ENCODE peak calls at places on chromosomes 11 and 22, in six cellular contexts. One of them, this sample, is unnamed.

GRCh38 chr11:65887723-65888162 is 528 bp downstream of the FIBP start:
- DNase-seq in stimulated activated CD4-positive, alpha-beta T cell treated with anti-CD3 and anti-CD28 coated beads, Interleukin-1b, Interleukin-23, amount 100 ng/mL, for 24 hours: no peak
- DNase-seq in left ventricle myocardium inferior: no peak
- DNase-seq in NCI-H1092: no peak
- DNase-seq in cardiac muscle cell: no peak
- DNase-seq in HFF-Myc: no peak
- DNase-seq in this sample: no peak

GRCh38 chr11:11313426-11313825 is 39.6 kb downstream of the CSNK2A3 start:
- DNase-seq in HFF-Myc: peak
- DNase-seq in NCI-H1092: no peak
- DNase-seq in stimulated activated CD4-positive, alpha-beta T cell treated with anti-CD3 and anti-CD28 coated beads, Interleukin-1b, Interleukin-23, amount 100 ng/mL, for 24 hours: no peak
- DNase-seq in left ventricle myocardium inferior: no peak
- DNase-seq in cardiac muscle cell: no peak
- DNase-seq in this sample: no peak

GRCh38 chr11:78192911-78193341 is 4.2 kb downstream of the USP35 start:
- DNase-seq in cardiac muscle cell: no peak
- DNase-seq in HFF-Myc: no peak
- DNase-seq in stimulated activated CD4-positive, alpha-beta T cell treated with anti-CD3 and anti-CD28 coated beads, Interleukin-1b, Interleukin-23, amount 100 ng/mL, for 24 hours: no peak
- DNase-seq in NCI-H1092: no peak
- DNase-seq in left ventricle myocardium inferior: no peak
- DNase-seq in this sample: no peak

GRCh38 chr11:122146475-122146874 is 30.5 kb upstream of the BLID start:
- DNase-seq in HFF-Myc: no peak
- DNase-seq in cardiac muscle cell: no peak
- DNase-seq in left ventricle myocardium inferior: no peak
- DNase-seq in stimulated activated CD4-positive, alpha-beta T cell treated with anti-CD3 and anti-CD28 coated beads, Interleukin-1b, Interleukin-23, amount 100 ng/mL, for 24 hours: no peak
- DNase-seq in NCI-H1092: no peak
- DNase-seq in this sample: no peak

GRCh38 chr11:76771446-76772099 is 11.6 kb upstream of the TSKU start:
- DNase-seq in stimulated activated CD4-positive, alpha-beta T cell treated with anti-CD3 and anti-CD28 coated beads, Interleukin-1b, Interleukin-23, amount 100 ng/mL, for 24 hours: no peak
- DNase-seq in NCI-H1092: no peak
- DNase-seq in HFF-Myc: no peak
- DNase-seq in left ventricle myocardium inferior: no peak
- DNase-seq in cardiac muscle cell: no peak
- DNase-seq in this sample: no peak

GRCh38 chr22:44424867-44425351 is 73.1 kb downstream of the RTL6 start:
- DNase-seq in cardiac muscle cell: no peak
- DNase-seq in NCI-H1092: no peak
- DNase-seq in stimulated activated CD4-positive, alpha-beta T cell treated with anti-CD3 and anti-CD28 coated beads, Interleukin-1b, Interleukin-23, amount 100 ng/mL, for 24 hours: no peak
- DNase-seq in HFF-Myc: no peak
- DNase-seq in left ventricle myocardium inferior: no peak
- DNase-seq in this sample: no peak

GRCh38 chr11:11980841-11981308 is 27.6 kb downstream of the DKK3 start:
- DNase-seq in NCI-H1092: no peak
- DNase-seq in cardiac muscle cell: no peak
- DNase-seq in stimulated activated CD4-positive, alpha-beta T cell treated with anti-CD3 and anti-CD28 coated beads, Interleukin-1b, Interleukin-23, amount 100 ng/mL, for 24 hours: no peak
- DNase-seq in left ventricle myocardium inferior: no peak
- DNase-seq in HFF-Myc: no peak
- DNase-seq in this sample: no peak

GRCh38 chr11:126138636-126139540 is 72.6 kb downstream of the RPUSD4 start:
- DNase-seq in HFF-Myc: no peak
- DNase-seq in left ventricle myocardium inferior: no peak
- DNase-seq in stimulated activated CD4-positive, alpha-beta T cell treated with anti-CD3 and anti-CD28 coated beads, Interleukin-1b, Interleukin-23, amount 100 ng/mL, for 24 hours: no peak
- DNase-seq in cardiac muscle cell: no peak
- DNase-seq in NCI-H1092: no peak
- DNase-seq in this sample: no peak

GRCh38 chr11:78048561-78048960 is 15.1 kb upstream of the THRSP start:
- DNase-seq in cardiac muscle cell: no peak
- DNase-seq in left ventricle myocardium inferior: no peak
- DNase-seq in HFF-Myc: no peak
- DNase-seq in stimulated activated CD4-positive, alpha-beta T cell treated with anti-CD3 and anti-CD28 coated beads, Interleukin-1b, Interleukin-23, amount 100 ng/mL, for 24 hours: no peak
- DNase-seq in NCI-H1092: no peak
- DNase-seq in this sample: no peak

GRCh38 chr11:124717786-124718634 is 21.7 kb upstream of the NRGN start:
- DNase-seq in cardiac muscle cell: peak
- DNase-seq in HFF-Myc: no peak
- DNase-seq in NCI-H1092: no peak
- DNase-seq in stimulated activated CD4-positive, alpha-beta T cell treated with anti-CD3 and anti-CD28 coated beads, Interleukin-1b, Interleukin-23, amount 100 ng/mL, for 24 hours: no peak
- DNase-seq in left ventricle myocardium inferior: peak
- DNase-seq in this sample: no peak

GRCh38 chr11:46159694-46160093 is 38.4 kb upstream of the PHF21A start:
- DNase-seq in cardiac muscle cell: no peak
- DNase-seq in NCI-H1092: no peak
- DNase-seq in HFF-Myc: no peak
- DNase-seq in left ventricle myocardium inferior: no peak
- DNase-seq in stimulated activated CD4-positive, alpha-beta T cell treated with anti-CD3 and anti-CD28 coated beads, Interleukin-1b, Interleukin-23, amount 100 ng/mL, for 24 hours: no peak
- DNase-seq in this sample: no peak

GRCh38 chr11:121489823-121490222 is 37.1 kb upstream of the SORL1-AS1 start:
- DNase-seq in HFF-Myc: no peak
- DNase-seq in NCI-H1092: no peak
- DNase-seq in stimulated activated CD4-positive, alpha-beta T cell treated with anti-CD3 and anti-CD28 coated beads, Interleukin-1b, Interleukin-23, amount 100 ng/mL, for 24 hours: no peak
- DNase-seq in cardiac muscle cell: no peak
- DNase-seq in left ventricle myocardium inferior: no peak
- DNase-seq in this sample: no peak

GRCh38 chr22:49828599-49828965 is 909 bp upstream of the BRD1 start:
- DNase-seq in NCI-H1092: no peak
- DNase-seq in cardiac muscle cell: no peak
- DNase-seq in stimulated activated CD4-positive, alpha-beta T cell treated with anti-CD3 and anti-CD28 coated beads, Interleukin-1b, Interleukin-23, amount 100 ng/mL, for 24 hours: no peak
- DNase-seq in HFF-Myc: no peak
- DNase-seq in left ventricle myocardium inferior: no peak
- DNase-seq in this sample: no peak

GRCh38 chr22:50371101-50371648 is 28.0 kb downstream of the PPP6R2 start:
- DNase-seq in stimulated activated CD4-positive, alpha-beta T cell treated with anti-CD3 and anti-CD28 coated beads, Interleukin-1b, Interleukin-23, amount 100 ng/mL, for 24 hours: no peak
- DNase-seq in left ventricle myocardium inferior: no peak
- DNase-seq in cardiac muscle cell: no peak
- DNase-seq in NCI-H1092: no peak
- DNase-seq in HFF-Myc: no peak
- DNase-seq in this sample: no peak

GRCh38 chr11:92329137-92329536 is 104.5 kb downstream of the FAT3 start:
- DNase-seq in stimulated activated CD4-positive, alpha-beta T cell treated with anti-CD3 and anti-CD28 coated beads, Interleukin-1b, Interleukin-23, amount 100 ng/mL, for 24 hours: no peak
- DNase-seq in NCI-H1092: no peak
- DNase-seq in left ventricle myocardium inferior: no peak
- DNase-seq in cardiac muscle cell: no peak
- DNase-seq in HFF-Myc: no peak
- DNase-seq in this sample: no peak

GRCh38 chr11:77819921-77820564 is 479 bp downstream of the RSF1 start:
- DNase-seq in stimulated activated CD4-positive, alpha-beta T cell treated with anti-CD3 and anti-CD28 coated beads, Interleukin-1b, Interleukin-23, amount 100 ng/mL, for 24 hours: peak
- DNase-seq in left ventricle myocardium inferior: peak
- DNase-seq in cardiac muscle cell: peak
- DNase-seq in HFF-Myc: no peak
- DNase-seq in NCI-H1092: peak
- DNase-seq in this sample: peak

GRCh38 chr11:62004473-62004872 is 37.0 kb upstream of the FTH1 start:
- DNase-seq in stimulated activated CD4-positive, alpha-beta T cell treated with anti-CD3 and anti-CD28 coated beads, Interleukin-1b, Interleukin-23, amount 100 ng/mL, for 24 hours: no peak
- DNase-seq in HFF-Myc: peak
- DNase-seq in left ventricle myocardium inferior: no peak
- DNase-seq in NCI-H1092: no peak
- DNase-seq in cardiac muscle cell: no peak
- DNase-seq in this sample: no peak

GRCh38 chr11:17277024-17277584 is 565 bp downstream of the NUCB2 start:
- DNase-seq in left ventricle myocardium inferior: no peak
- DNase-seq in NCI-H1092: peak
- DNase-seq in stimulated activated CD4-positive, alpha-beta T cell treated with anti-CD3 and anti-CD28 coated beads, Interleukin-1b, Interleukin-23, amount 100 ng/mL, for 24 hours: no peak
- DNase-seq in HFF-Myc: no peak
- DNase-seq in cardiac muscle cell: no peak
- DNase-seq in this sample: no peak

GRCh38 chr11:17686185-17686980 is 33.0 kb upstream of the MYOD1 start:
- DNase-seq in HFF-Myc: no peak
- DNase-seq in NCI-H1092: no peak
- DNase-seq in stimulated activated CD4-positive, alpha-beta T cell treated with anti-CD3 and anti-CD28 coated beads, Interleukin-1b, Interleukin-23, amount 100 ng/mL, for 24 hours: no peak
- DNase-seq in cardiac muscle cell: no peak
- DNase-seq in left ventricle myocardium inferior: no peak
- DNase-seq in this sample: no peak